ENCODE peak calls at places on chromosomes 3 and 15, in four cellular contexts. V is PC-3, L is hepatocyte, E is GM23248. A is an unnamed sample. For H3K9me2 and H3K4me1, the result is how much of the 10 kb centered on the place peaks cover.

GRCh38 chr3:31039145-31039544 is 144.7 kb upstream of the GADL1 start:
- DNase-seq in L (no peak), V (no peak), E (peak), A (no peak)

GRCh38 chr3:86782860-86783259 is 208.1 kb downstream of the VGLL3 start:
- DNase-seq in L (no peak), V (no peak), E (no peak), A (no peak)

GRCh38 chr15:95825198-95825597 is 505.3 kb upstream of the NR2F2 start:
- DNase-seq in L (no peak), V (no peak), E (no peak), A (no peak)

GRCh38 chr3:106717178-106717780 is 660.0 kb upstream of the CCDC54 start:
- DNase-seq in E (no peak), V (no peak), L (no peak), A (no peak)

GRCh38 chr3:33385423-33385822 is 54.8 kb downstream of the UBP1 start:
- DNase-seq in E (no peak), L (no peak), V (no peak), A (no peak)

GRCh38 chr15:90095521-90095959 is 6.7 kb downstream of the IDH2 start:
- DNase-seq in E (no peak), V (no peak), L (no peak), A (no peak)

GRCh38 chr3:192675958-192676649 is 51.2 kb downstream of the FGF12 start:
- DNase-seq in L (no peak), E (no peak), V (no peak), A (no peak)

GRCh38 chr15:97961067-97961954 is 808 bp downstream of the ARRDC4 start:
- DNase-seq in L (peak), E (peak), V (peak), A (no peak)

GRCh38 chr3:44280077-44280476 is 38.4 kb downstream of the TOPAZ1 start:
- DNase-seq in E (no peak), V (no peak), L (no peak), A (no peak)

GRCh38 chr15:39581501-39582285 is 814 bp downstream of the THBS1 start:
- DNase-seq in L (peak), E (peak), V (peak), A (no peak)

GRCh38 chr3:160801386-160802118 is 45.5 kb downstream of the PPM1L start:
- DNase-seq in L (peak), E (peak), V (peak), A (no peak)

GRCh38 chr3:94525039-94525438 is 462.2 kb downstream of the NSUN3 start:
- DNase-seq in L (peak), V (peak), E (no peak), A (no peak)

GRCh38 chr15:49223536-49224274 is 53.7 kb downstream of the GALK2 start:
- DNase-seq in E (peak), V (no peak), L (no peak), A (no peak)

GRCh38 chr3:32238816-32239637 is 547 bp downstream of the CMTM8 start:
- DNase-seq in E (peak), L (peak), V (peak), A (peak)

GRCh38 chr15:98899266-98900021 is 108.1 kb downstream of the PGPEP1L start:
- DNase-seq in L (no peak), V (no peak), E (no peak), A (no peak)

GRCh38 chr15:29220852-29221251 is 48.8 kb downstream of the NSMCE3 start:
- DNase-seq in V (no peak), L (no peak), E (no peak), A (no peak)

GRCh38 chr15:67085818-67086649 is 20.6 kb downstream of the SMAD3 start:
- DNase-seq in L (no peak), V (no peak), E (peak), A (no peak)

GRCh38 chr3:149407898-149408297 is 30.4 kb upstream of the TM4SF1 start:
- DNase-seq in E (no peak), V (no peak), L (no peak), A (no peak)

GRCh38 chr15:38877471-38877870 is 312.9 kb upstream of the RASGRP1 start:
- DNase-seq in E (no peak), L (no peak), V (no peak), A (no peak)

GRCh38 chr3:175212896-175213295 is 353.8 kb downstream of the NAALADL2 start:
- DNase-seq in V (peak), L (no peak), E (peak), A (no peak)

GRCh38 chr15:94526071-94526689 is 294.8 kb downstream of the MCTP2 start:
- DNase-seq in L (no peak), V (peak), E (no peak), A (peak)

GRCh38 chr3:196518999-196519737 is 4.0 kb upstream of the SMCO1 start:
- DNase-seq in V (peak), L (peak), E (peak), A (peak)

GRCh38 chr15:68314563-68314962 is 37.0 kb downstream of the FEM1B start:
- DNase-seq in L (no peak), E (no peak), V (no peak), A (no peak)

GRCh38 chr3:177525987-177526712 is 328.9 kb upstream of the TBL1XR1 start:
- DNase-seq in E (peak), L (no peak), V (peak), A (no peak)

GRCh38 chr3:9903238-9903624 is 583 bp downstream of the IL17RE start:
- DNase-seq in V (peak), E (peak), L (no peak), A (no peak)

GRCh38 chr15:29337156-29337959 is 67.7 kb upstream of the NSMCE3 start:
- DNase-seq in V (no peak), L (peak), E (peak), A (no peak)

DNA sequence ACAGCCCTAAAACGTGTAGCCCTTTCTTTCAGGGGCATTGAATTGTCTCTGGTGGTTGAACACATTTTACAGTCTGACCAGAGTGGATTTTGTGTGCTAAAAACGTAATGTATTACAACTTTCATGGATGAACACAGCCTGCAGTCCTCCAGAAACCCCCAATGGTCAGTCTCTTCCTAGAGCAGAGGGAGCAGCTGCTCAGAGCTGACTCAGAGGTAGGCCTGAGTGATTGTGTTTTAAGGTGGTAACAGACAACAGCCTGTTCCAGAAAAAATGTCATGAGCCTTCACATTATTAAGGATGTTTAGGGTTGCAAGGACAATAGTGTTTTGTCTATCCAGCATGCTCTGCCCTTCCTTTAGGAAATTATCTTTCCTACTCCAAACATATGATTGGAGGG is 34.5 kb upstream of the CTNNB1 start:
- DNase-seq in V (no peak), E (no peak), L (no peak), A (no peak)
- H3K9me2 ChIP-seq in V (under half), E (under half), L (under half), A (under half)

DNA sequence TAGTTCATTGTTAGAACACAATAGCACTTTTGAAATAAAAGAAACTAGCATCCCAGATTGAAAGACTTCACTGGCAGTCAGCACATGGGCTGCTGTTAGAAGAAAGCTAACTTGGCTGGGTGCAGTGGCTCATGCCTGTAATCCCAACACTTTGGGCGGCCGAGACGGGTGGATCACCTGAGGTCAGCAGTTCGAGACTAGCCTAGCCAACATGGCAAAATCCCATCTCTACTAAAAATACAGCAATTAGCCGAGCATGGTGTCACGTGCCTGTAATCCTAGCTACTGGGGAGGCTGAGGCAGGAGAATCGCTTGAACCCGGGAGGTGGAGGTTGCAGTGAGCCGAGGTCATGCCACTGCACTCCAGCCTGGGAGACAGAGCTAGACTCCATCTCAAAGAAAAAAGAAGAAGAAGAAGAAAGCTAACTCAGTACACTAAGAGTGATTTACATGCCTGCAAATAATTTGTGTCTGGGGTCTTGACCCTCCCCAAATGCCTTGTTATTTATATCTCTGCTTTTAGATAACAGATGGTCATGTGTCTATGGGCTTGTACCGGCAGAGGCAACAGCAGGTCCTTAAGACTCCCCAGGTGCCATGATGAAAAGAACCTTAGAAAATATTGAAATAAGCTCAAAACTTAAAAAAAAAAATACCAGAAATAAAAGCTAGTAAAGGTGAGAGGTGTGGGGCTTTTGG is 9.7 kb downstream of the TPM1 start:
- DNase-seq in V (no peak), E (peak), L (no peak), A (no peak)
- H3K4me1 ChIP-seq in V (under half), E (half or more), L (half or more), A (under half)

GRCh38 chr3:79111375-79112052 is 656.3 kb downstream of the ROBO1 start:
- DNase-seq in E (peak), V (no peak), L (no peak), A (no peak)

GRCh38 chr3:79109758-79110157 is 658.0 kb downstream of the ROBO1 start:
- DNase-seq in E (no peak), L (no peak), V (no peak), A (no peak)

GRCh38 chr3:79113821-79114220 is 654.0 kb downstream of the ROBO1 start:
- DNase-seq in V (peak), L (no peak), E (no peak), A (no peak)

GRCh38 chr3:79115458-79115857 is 652.3 kb downstream of the ROBO1 start:
- DNase-seq in V (no peak), E (no peak), L (no peak), A (no peak)
- H3K27ac ChIP-seq in V (no peak), E (no peak), L (no peak), A (no peak)

GRCh38 chr3:41163399-41163798 is 35.9 kb upstream of the CTNNB1 start:
- DNase-seq in L (peak), V (no peak), E (no peak), A (no peak)
- H3K9me2 ChIP-seq in L (under half), V (under half), E (under half), A (under half)

GRCh38 chr15:76155742-76156141 is 96.0 kb downstream of the TMEM266 start:
- DNase-seq in L (no peak), E (peak), V (no peak), A (no peak)
- H3K4me1 ChIP-seq in L (under half), E (under half), V (under half), A (under half)

A was measured in Karpas-422.